ENCODE peak calls at places on chromosomes 2 and 18, in six cellular contexts. W, D, I, O, G and T are unnamed samples.

GRCh38 chr18:45617284-45617683 is 2.0 kb downstream of the SLC14A2 start:
- DNase-seq in I (peak; percentile 9), G (no peak), W (no peak), O (no peak), D (no peak), T (no peak)

GRCh38 chr2:62787381-62787780 is 81.9 kb downstream of the EHBP1 start:
- DNase-seq in D (no peak), G (no peak), W (no peak), I (peak; percentile 14), O (no peak), T (no peak)

GRCh38 chr18:69617888-69618287 is 217.2 kb downstream of the DOK6 start:
- DNase-seq in G (no peak), D (no peak), W (no peak), I (no peak), O (no peak), T (no peak)

GRCh38 chr2:194999771-195000170 is 657.3 kb upstream of the SLC39A10 start:
- DNase-seq in G (no peak), O (no peak), D (no peak), I (no peak), W (no peak), T (no peak)

GRCh38 chr2:228401065-228401912 is 219.8 kb upstream of the SPHKAP start:
- DNase-seq in I (no peak), O (no peak), W (no peak), G (no peak), D (no peak), T (no peak)

GRCh38 chr2:15620340-15620739 is 28.7 kb downstream of the DDX1 start:
- DNase-seq in O (no peak), W (no peak), I (no peak), G (no peak), D (no peak), T (no peak)

GRCh38 chr2:108926561-108927380 is 62.2 kb downstream of the EDAR start:
- DNase-seq in D (no peak), O (no peak), I (no peak), G (no peak), W (no peak), T (no peak)

GRCh38 chr2:37920570-37920969 is 4.5 kb upstream of the RMDN2 start:
- DNase-seq in O (peak; percentile 93), G (no peak), D (no peak), W (no peak), I (no peak), T (no peak)

GRCh38 chr18:44388347-44388746 is 292.3 kb upstream of the SETBP1 start:
- DNase-seq in W (no peak), O (no peak), I (no peak), G (no peak), D (no peak), T (no peak)

GRCh38 chr2:45698538-45698937 is 47.1 kb downstream of the PRKCE start:
- DNase-seq in O (no peak), I (no peak), D (no peak), G (no peak), W (no peak), T (no peak)

GRCh38 chr2:181178823-181179412 is 198.5 kb downstream of the UBE2E3 start:
- DNase-seq in D (no peak), I (no peak), O (peak; percentile 43), W (no peak), G (no peak), T (no peak)

GRCh38 chr18:58882681-58883080 is 18.0 kb downstream of the ZNF532 start:
- DNase-seq in W (no peak), O (no peak), I (no peak), G (no peak), D (no peak), T (no peak)

GRCh38 chr2:177998996-177999395 is 73.6 kb downstream of the PDE11A start:
- DNase-seq in D (no peak), O (no peak), G (no peak), W (no peak), I (no peak), T (no peak)

GRCh38 chr18:361100-361732 is 93.4 kb upstream of the THOC1 start:
- DNase-seq in G (no peak), D (no peak), O (no peak), W (no peak), I (no peak), T (no peak)

GRCh38 chr2:45634223-45634622 is 17.3 kb upstream of the PRKCE start:
- DNase-seq in G (no peak), W (no peak), D (no peak), I (no peak), O (no peak), T (no peak)

GRCh38 chr2:74457549-74458131 is 598 bp upstream of the WBP1 start:
- DNase-seq in W (no peak), G (no peak), I (no peak), D (no peak), O (peak; percentile 68), T (peak; percentile 55)

GRCh38 chr2:239319261-239319661 is 81.6 kb downstream of the HDAC4 start:
- DNase-seq in I (peak; percentile 27), D (no peak), O (no peak), W (no peak), G (no peak), T (no peak)

GRCh38 chr2:227323818-227324217 is 1.2 kb upstream of the MFF start:
- DNase-seq in I (no peak), O (no peak), W (no peak), D (no peak), G (no peak), T (no peak)

GRCh38 chr2:129877289-129877741 is 102.2 kb upstream of the RAB6C start:
- DNase-seq in O (no peak), W (peak; percentile 74), G (peak; percentile 46), I (peak; percentile 94), D (peak; percentile 40), T (peak; percentile 67)

GRCh38 chr2:98577313-98577712 is 31.0 kb downstream of the COA5 start:
- DNase-seq in D (no peak), W (no peak), G (no peak), I (no peak), O (no peak), T (no peak)

GRCh38 chr2:219624565-219624964 is 2.9 kb upstream of the SLC4A3 start:
- DNase-seq in W (no peak), I (no peak), G (no peak), O (no peak), D (no peak), T (no peak)

GRCh38 chr18:63299837-63300787 is 19.5 kb downstream of the BCL2 start:
- DNase-seq in O (no peak), I (no peak), W (no peak), D (no peak), G (no peak), T (no peak)

DNA sequence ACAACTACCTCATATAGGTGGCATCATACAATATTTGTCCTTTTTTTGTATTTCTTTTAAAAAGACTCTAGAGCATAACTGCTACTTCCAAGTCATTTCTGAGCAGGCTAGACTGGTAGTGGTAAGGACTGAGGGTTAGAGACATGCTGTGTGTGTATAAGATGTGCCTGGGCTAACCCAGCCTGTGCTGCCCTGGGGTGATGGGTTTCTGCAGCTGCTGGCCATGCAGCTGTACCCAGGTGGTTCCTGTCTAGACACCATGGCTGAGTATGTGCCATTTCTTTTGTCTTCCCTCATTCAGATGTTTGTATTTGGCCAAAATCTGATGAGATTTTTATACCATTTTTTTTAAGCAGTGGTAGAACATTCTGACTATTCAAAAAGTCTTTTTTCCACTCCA is 40.0 kb downstream of the MERTK start:
- DNase-seq in G (no peak), W (no peak), I (no peak), O (no peak), D (no peak), T (no peak)
- TF ChIP-seq POLR2AphosphoS5 in G (no peak), W (no peak), I (no peak), O (no peak), D (no peak), T (no peak)

DNA sequence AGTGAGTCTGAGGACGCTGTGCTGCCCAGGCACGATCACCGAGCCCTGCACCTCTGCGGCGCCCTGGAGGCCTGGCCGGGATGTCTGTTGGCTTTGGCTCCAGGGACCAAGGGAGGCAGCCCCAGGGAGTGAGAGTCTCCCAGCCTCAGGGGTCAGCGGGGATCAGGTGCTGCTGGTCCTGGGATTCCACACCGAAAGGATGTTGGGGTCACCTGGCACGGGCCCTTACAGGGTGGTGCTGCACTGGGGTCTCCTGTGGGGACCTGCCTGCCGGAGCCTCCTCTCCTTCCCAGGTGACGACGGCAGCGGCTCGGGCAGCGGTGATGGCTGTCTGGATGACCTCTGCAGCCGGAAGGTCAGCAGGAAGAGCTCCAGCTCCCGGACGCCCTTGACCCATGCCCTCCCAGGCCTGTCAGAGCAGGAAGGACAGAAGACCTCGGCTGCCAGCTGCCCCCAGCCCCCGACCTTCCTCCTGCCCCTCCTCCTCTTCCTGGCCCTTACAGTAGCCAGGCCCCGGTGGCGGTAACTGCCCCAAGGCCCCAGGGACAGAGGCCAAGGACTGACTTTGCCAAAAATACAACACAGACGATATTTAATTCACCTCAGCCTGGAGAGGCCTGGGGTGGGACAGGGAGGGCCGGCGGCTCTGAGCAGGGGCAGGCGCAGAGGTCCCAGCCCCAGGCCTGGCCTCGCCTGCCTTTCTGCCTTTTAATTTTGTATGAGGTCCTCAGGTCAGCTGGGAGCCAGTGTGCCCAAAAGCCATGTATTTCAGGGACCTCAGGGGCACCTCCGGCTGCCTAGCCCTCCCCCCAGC is 30.5 kb downstream of the GPC1 start:
- DNase-seq in D (no peak), G (no peak), I (no peak), W (no peak), O (no peak), T (peak; percentile 5)
- TF ChIP-seq TAF1 in D (no peak), G (no peak), I (no peak), W (no peak), O (no peak), T (no peak)

DNA sequence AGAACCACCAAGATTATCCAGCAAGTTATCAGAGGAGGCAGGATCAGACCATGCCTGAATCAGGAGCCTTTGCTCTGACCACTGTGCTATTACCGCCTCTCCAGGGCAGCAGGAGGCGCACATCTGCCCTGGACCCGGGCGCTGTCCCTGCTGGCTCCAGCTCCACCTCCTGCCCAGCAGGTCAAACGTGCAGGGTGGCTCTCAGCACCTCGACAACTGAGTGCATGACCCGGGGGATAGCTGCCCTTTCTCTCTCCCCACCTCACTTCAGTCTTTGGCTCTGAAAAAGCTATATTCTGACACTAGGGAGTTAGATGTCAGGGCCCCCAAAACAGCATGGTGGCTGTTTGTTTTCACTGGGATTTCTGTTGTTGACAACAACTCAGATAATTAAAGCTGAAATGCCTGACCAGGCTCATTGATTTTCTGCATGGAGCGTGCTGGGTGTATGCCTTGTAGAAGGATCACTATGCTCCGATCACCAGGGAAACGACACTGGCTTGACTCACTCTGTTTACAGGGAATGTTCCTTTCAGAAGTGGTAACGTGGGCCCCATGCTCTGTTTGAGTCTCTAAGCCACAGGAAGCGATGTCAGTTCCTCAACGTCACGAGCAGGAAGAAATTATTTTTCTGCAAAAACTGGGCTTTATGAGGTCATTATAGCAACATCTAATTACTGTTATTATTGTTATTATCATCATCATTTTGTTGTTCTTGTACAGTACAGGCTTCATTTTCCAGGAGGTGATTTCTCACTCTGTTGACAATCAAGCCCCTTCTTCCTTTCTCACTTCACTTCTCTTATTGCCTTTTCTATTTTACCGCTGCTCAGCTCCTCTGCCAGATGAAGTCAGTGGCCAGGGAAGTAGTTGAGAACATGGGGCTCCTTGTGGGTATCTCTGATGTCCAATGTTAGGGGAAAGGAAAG is 125.6 kb downstream of the PLB1 start:
- DNase-seq in W (no peak), O (peak; percentile 83), I (peak; percentile 67), G (no peak), D (no peak), T (no peak)
- TF ChIP-seq POLR2A in W (no peak), O (no peak), I (no peak), G (no peak), D (no peak), T (no peak)

GRCh38 chr2:47687856-47688255 is 95.1 kb upstream of the MSH6 start:
- DNase-seq in G (no peak), D (no peak), O (no peak), I (no peak), W (no peak), T (no peak)

GRCh38 chr2:47686018-47686417 is 96.9 kb upstream of the MSH6 start:
- DNase-seq in O (peak; percentile 30), G (no peak), D (no peak), W (no peak), I (no peak), T (no peak)

GRCh38 chr2:47682231-47682749 is 100.7 kb upstream of the MSH6 start:
- DNase-seq in O (no peak), W (no peak), G (no peak), I (no peak), D (no peak), T (no peak)
- TF ChIP-seq POLR2AphosphoS5 in O (no peak), W (no peak), G (no peak), I (no peak), D (no peak), T (no peak)